ENCODE peak calls at places on chromosomes 12 and 14, in four cellular contexts. G is HepG2, A is K562, W is GM12878. K is an unnamed sample.

GRCh38 chr14:72792051-72792788 is 101.7 kb downstream of the DPF3 start:
- DNase-seq in G (no peak), A (no peak), W (no peak), K (no peak)

GRCh38 chr12:121145221-121145620 is 12.5 kb downstream of the P2RX7 start:
- DNase-seq in G (no peak), A (no peak), W (no peak), K (peak; percentile 34)

GRCh38 chr14:92511472-92512247 is 1.9 kb upstream of the RIN3 start:
- DNase-seq in G (no peak), A (no peak), W (no peak), K (peak; percentile 91)

GRCh38 chr12:44972746-44973421 is 78.0 kb downstream of the DBX2 start:
- DNase-seq in G (peak; percentile 16), A (peak; percentile 25), W (no peak), K (peak; percentile 5)

GRCh38 chr12:2834581-2835491 is at the start of gene NRIP2:
- DNase-seq in G (no peak), A (no peak), W (no peak), K (peak; percentile 29)

GRCh38 chr12:55933799-55934174 is 2.8 kb downstream of the DGKA start:
- DNase-seq in G (no peak), A (no peak), W (no peak), K (no peak)

GRCh38 chr14:53912121-53912520 is 44.5 kb downstream of the BMP4 start:
- DNase-seq in G (no peak), A (no peak), W (no peak), K (no peak)

GRCh38 chr12:129772463-129773169 is 131.2 kb downstream of the TMEM132D start:
- DNase-seq in G (no peak), A (no peak), W (no peak), K (no peak)

GRCh38 chr12:54561164-54561563 is 11.8 kb downstream of the PDE1B start:
- DNase-seq in G (no peak), A (no peak), W (no peak), K (no peak)

GRCh38 chr12:14317362-14318146 is 47.9 kb upstream of the ATF7IP start:
- DNase-seq in G (no peak), A (no peak), W (no peak), K (no peak)

GRCh38 chr12:114232187-114232586 is 173.8 kb downstream of the TBX5 start:
- DNase-seq in G (no peak), A (no peak), W (no peak), K (no peak)

GRCh38 chr14:71397371-71397770 is 490.1 kb downstream of the PCNX1 start:
- DNase-seq in G (no peak), A (no peak), W (no peak), K (no peak)

GRCh38 chr12:52473738-52474137 is at the start of gene KRT6C:
- DNase-seq in G (no peak), A (no peak), W (no peak), K (no peak)

GRCh38 chr12:53505555-53506449 is 1.5 kb downstream of the NPFF start:
- DNase-seq in G (no peak), A (no peak), W (no peak), K (no peak)

GRCh38 chr12:5792350-5792749 is 152.7 kb downstream of the ANO2 start:
- DNase-seq in G (no peak), A (no peak), W (no peak), K (no peak)

GRCh38 chr12:104137175-104137901 is 672 bp downstream of the NFYB start:
- DNase-seq in G (peak; percentile 47), A (peak; percentile 53), W (peak; percentile 7), K (peak; percentile 57)

GRCh38 chr14:102775855-102776760 is 1.1 kb upstream of the TRAF3 start:
- DNase-seq in G (peak; percentile 43), A (no peak), W (no peak), K (peak; percentile 51)

GRCh38 chr12:1080520-1081223 is 89.6 kb downstream of the ERC1 start:
- DNase-seq in G (no peak), A (no peak), W (peak; percentile 48), K (no peak)

GRCh38 chr12:28442101-28442500 is 251.8 kb downstream of the CCDC91 start:
- DNase-seq in G (no peak), A (no peak), W (no peak), K (no peak)

GRCh38 chr12:106760184-106760531 is 14.3 kb upstream of the RIC8B start:
- DNase-seq in G (no peak), A (no peak), W (peak; percentile 65), K (no peak)

DNA sequence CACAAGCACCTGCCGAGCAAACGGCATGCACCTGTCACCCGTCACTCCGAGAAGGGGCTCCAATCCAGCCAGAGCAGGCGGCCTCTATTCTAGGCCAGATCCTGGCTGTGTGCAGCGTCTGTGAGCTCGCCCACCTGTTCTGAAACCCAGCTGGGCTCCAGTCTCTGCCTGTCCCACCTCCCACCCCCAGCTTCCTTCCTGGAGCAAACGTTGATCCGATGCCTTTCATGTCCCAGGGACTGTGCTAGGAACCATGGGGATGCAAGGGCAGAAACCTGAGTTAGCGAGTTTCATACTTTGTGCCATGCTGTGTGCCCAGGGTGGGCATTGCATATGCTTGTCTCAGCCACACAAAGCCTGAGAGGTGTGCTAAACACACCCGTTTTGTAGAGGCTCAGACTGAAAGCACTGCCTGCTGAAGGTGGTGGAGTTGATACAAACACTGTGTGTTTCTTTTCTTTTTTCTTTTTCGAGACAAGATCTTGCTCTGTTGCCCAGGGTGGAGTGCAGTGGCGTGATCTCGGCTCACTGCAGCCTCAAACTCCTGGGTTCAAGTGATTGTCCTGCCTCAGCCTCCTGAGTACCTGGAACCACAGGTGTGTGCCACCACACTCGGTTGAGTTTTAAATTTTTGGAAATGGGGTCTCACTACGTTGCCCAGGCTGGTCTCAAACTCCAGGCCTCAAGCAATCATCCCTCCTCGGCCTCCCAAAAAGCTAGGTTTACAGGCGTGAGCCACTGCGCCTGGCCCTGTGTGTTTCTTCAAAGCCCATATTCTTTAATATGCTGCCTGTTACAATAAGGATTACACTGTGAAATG is 84.1 kb upstream of the MED13L start:
- DNase-seq in G (no peak), A (no peak), W (no peak), K (no peak)
- TF ChIP-seq MYC in G (no peak), A (no peak), W (no peak), K (no peak)

GRCh38 chr12:122411537-122411936 is 10.9 kb downstream of the CLIP1 start:
- DNase-seq in G (no peak), A (no peak), W (no peak), K (no peak)
- H3K79me2 ChIP-seq in G (peaks cover 30% of the 10 kb centered on the region), A (peaks cover 33% of the 10 kb centered on the region), W (peaks cover 42% of the 10 kb centered on the region), K (peaks cover 70% of the 10 kb centered on the region)

GRCh38 chr12:25106818-25107217 is 88.1 kb downstream of the DNAI7 start:
- DNase-seq in G (no peak), A (no peak), W (no peak), K (no peak)
- TF ChIP-seq MYC in G (no peak), A (no peak), W (no peak), K (no peak)

DNA sequence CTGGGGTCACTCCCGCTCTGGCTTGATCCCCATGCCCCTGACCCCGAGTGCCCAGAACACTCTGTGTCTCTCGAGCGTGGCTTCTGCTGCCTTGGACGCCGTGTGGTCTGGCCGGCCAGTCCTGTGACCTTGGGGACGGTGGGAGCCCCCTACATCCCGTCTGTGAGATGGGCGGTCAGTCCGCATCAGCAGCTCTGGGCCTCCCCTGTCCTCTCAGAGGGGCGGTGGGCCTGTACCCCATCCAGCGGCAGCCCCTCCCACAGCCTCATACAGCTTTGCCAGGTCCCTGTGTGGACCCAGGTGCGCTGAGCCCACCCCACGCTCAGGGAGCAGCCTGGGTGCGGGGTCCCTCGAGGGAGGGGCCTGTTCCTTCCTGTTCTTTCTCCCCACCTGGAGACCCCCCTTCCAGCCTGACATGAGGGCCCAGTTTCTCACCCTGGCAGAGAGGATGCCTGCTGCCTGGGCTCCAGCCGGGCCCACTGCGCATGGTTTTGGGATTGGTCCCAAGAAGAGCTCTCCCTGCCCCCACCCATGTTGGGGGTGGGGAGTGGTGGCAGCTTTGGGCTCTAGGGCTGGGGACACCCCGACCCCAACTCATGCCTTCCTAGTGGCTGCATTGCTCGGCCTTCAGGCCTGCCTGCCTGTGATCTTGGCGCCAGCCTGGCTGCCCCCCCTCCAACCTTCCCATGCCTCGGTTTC is 1.5 kb downstream of the MTA1 start:
- DNase-seq in G (no peak), A (no peak), W (no peak), K (no peak)
- H3K79me2 ChIP-seq in G (peaks cover 47% of the 10 kb centered on the region), A (peaks cover 61% of the 10 kb centered on the region), W (peaks cover 48% of the 10 kb centered on the region), K (peaks cover 60% of the 10 kb centered on the region)

GRCh38 chr14:74557691-74558090 is 54.3 kb downstream of the LTBP2 start:
- DNase-seq in G (no peak), A (no peak), W (no peak), K (no peak)
- TF ChIP-seq MYC in G (no peak), A (no peak), W (no peak), K (no peak)

GRCh38 chr12:112023759-112024396 is 10.7 kb downstream of the ERP29 start:
- DNase-seq in G (no peak), A (no peak), W (no peak), K (no peak)
- H3K79me2 ChIP-seq in G (peaks cover 22% of the 10 kb centered on the region), A (peaks cover 23% of the 10 kb centered on the region), W (peaks cover 15% of the 10 kb centered on the region), K (peaks cover 24% of the 10 kb centered on the region)

GRCh38 chr12:50572760-50573159 is 68.0 kb downstream of the DIP2B start:
- DNase-seq in G (no peak), A (no peak), W (no peak), K (no peak)
- TF ChIP-seq MYC in G (no peak), A (no peak), W (no peak), K (no peak)

GRCh38 chr12:96242597-96242996 is 48.4 kb downstream of the ELK3 start:
- DNase-seq in G (no peak), A (peak; percentile 53), W (no peak), K (no peak)
- H3K79me2 ChIP-seq in G (no peaks in the 10 kb centered on the region), A (no peaks in the 10 kb centered on the region), W (no peaks in the 10 kb centered on the region), K (peaks cover 98% of the 10 kb centered on the region)

GRCh38 chr12:131845121-131845520 is 16.9 kb downstream of the MMP17 start:
- DNase-seq in G (no peak), A (no peak), W (no peak), K (no peak)
- TF ChIP-seq MYC in G (no peak), A (no peak), W (no peak), K (no peak)

DNA sequence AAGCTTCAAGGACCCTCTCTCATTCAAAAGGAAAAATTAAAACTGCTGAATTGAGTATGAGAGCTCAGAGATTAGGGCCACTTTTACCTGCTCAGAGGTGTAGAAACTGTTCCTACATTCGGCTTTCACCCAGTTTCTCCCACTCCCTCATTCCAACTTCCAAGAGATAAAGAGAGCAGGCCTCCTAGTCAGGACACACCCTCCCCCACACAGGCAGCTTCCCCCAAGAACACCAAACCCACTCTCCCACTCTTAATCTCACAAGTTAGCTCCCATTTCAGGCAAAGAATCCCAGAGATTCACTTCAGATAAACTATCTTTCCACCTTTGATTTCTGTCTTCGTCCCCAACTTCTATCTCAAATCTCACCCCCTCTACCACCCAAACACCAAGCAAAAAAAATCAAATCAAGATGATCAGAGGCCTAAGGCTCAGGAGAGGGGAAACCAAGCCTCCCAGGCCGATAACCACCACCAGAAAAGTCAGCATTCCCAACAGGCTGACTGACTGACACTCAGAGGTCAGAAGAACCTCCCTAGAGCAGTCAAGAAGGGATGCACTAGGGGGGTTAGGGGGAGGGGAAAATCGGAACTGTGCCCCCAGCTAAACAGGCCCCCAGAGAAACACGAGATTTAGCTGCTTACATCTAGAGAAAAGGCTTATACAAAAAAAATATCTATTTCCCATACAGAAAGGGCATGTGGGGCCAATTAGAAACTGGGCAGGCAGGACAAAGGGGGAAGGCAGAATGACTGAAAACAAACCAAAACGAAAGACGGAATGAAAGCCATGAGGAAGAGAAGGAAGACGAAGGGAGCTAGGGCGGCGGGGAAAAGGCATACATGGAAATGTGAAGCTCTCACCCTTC is 13.2 kb upstream of the CDH24 start:
- DNase-seq in G (no peak), A (peak; percentile 36), W (no peak), K (no peak)
- H3K79me2 ChIP-seq in G (peaks cover 45% of the 10 kb centered on the region), A (peaks cover 64% of the 10 kb centered on the region), W (peaks cover 36% of the 10 kb centered on the region), K (peaks cover 52% of the 10 kb centered on the region)